ENCODE peak calls at places on chromosome 11, in ten cellular contexts. S is A172; U is HEK293T; J is HCEC 1CT; C is T-helper 17 cell; O is lung microvascular endothelial cell; Z is mucosa of gallbladder; Q is stimulated activated CD4-positive, alpha-beta T cell treated with anti-CD3 and anti-CD28 coated beads, TNF-alpha, amount 100 ng/mL, for 1 hour; P is DMS79 treated with DMSO at 0.1 percent for 48 hours; K is thoracic aorta. B is an unnamed sample.

GRCh38 chr11:105109855-105110750 is 29.5 kb downstream of the CARD18 start:
- DNase-seq in C (no peak), K (no peak), S (no peak), Q (no peak), Z (no peak), J (no peak), P (no peak), U (no peak), O (peak; percentile 73), B (no peak)

GRCh38 chr11:86041975-86042378 is 26.9 kb downstream of the PICALM start:
- DNase-seq in Q (peak; percentile 5), S (peak; percentile 85), U (peak; percentile 73), Z (peak; percentile 88), K (peak; percentile 57), C (no peak), P (peak; percentile 89), J (peak; percentile 85), O (peak; percentile 91), B (peak; percentile 68)

GRCh38 chr11:68469122-68469521 is 8.6 kb downstream of the PPP6R3 start:
- DNase-seq in U (no peak), Q (no peak), Z (no peak), C (no peak), K (no peak), P (no peak), J (no peak), S (no peak), O (no peak), B (no peak)

GRCh38 chr11:58525037-58525614 is 17.2 kb upstream of the OR5B21 start:
- DNase-seq in P (no peak), U (no peak), O (peak; percentile 16), K (no peak), J (no peak), S (no peak), Z (no peak), C (no peak), Q (no peak), B (no peak)

GRCh38 chr11:1990872-1991578 is 6.6 kb downstream of the H19 start:
- DNase-seq in C (no peak), K (no peak), J (no peak), U (no peak), S (no peak), Z (no peak), P (no peak), Q (no peak), O (no peak), B (no peak)

GRCh38 chr11:1109918-1110705 is 35.4 kb downstream of the MUC2 start:
- DNase-seq in U (no peak), O (no peak), C (peak; percentile 5), Q (no peak), Z (no peak), S (no peak), P (no peak), J (no peak), K (no peak), B (no peak)

GRCh38 chr11:601573-602245 is 14.0 kb downstream of the IRF7 start:
- DNase-seq in P (no peak), K (no peak), U (no peak), Z (no peak), Q (no peak), J (no peak), C (no peak), O (no peak), S (no peak), B (no peak)

GRCh38 chr11:65786786-65787636 is at the start of gene OVOL1:
- DNase-seq in S (no peak), Z (peak; percentile 73), O (no peak), U (no peak), P (peak; percentile 79), C (no peak), K (no peak), J (no peak), Q (no peak), B (peak; percentile 64)

GRCh38 chr11:45347343-45347742 is 61.2 kb upstream of the SYT13 start:
- DNase-seq in J (no peak), U (no peak), C (no peak), O (no peak), Q (no peak), Z (no peak), K (no peak), S (no peak), P (no peak), B (no peak)

GRCh38 chr11:114621072-114621471 is 25.5 kb upstream of the NXPE4 start:
- DNase-seq in K (no peak), S (no peak), U (no peak), J (no peak), P (no peak), Z (no peak), Q (no peak), C (no peak), O (no peak), B (no peak)

GRCh38 chr11:121716060-121716459 is 263.3 kb upstream of the SORL1-AS1 start:
- DNase-seq in J (no peak), S (no peak), O (no peak), P (no peak), K (no peak), Q (no peak), U (no peak), C (no peak), Z (no peak), B (no peak)

GRCh38 chr11:124114942-124115781 is at the start of gene VWA5A:
- DNase-seq in J (peak; percentile 82), S (peak; percentile 43), Z (peak; percentile 90), Q (peak; percentile 55), K (peak; percentile 57), U (peak; percentile 69), O (peak; percentile 88), C (no peak), P (peak; percentile 6), B (peak; percentile 80)

GRCh38 chr11:126816655-126817054 is 183.9 kb downstream of the KIRREL3 start:
- DNase-seq in C (no peak), S (peak; percentile 16), O (no peak), Z (peak; percentile 77), J (peak; percentile 18), U (no peak), P (peak; percentile 61), Q (no peak), K (no peak), B (no peak)

GRCh38 chr11:34977039-34977906 is 60.9 kb downstream of the PDHX start:
- DNase-seq in K (no peak), Q (no peak), O (peak; percentile 76), Z (no peak), J (peak; percentile 92), C (no peak), P (no peak), U (no peak), S (peak; percentile 81), B (no peak)

GRCh38 chr11:131975624-131976420 is 605.4 kb downstream of the NTM start:
- DNase-seq in P (peak; percentile 63), K (no peak), Q (no peak), U (no peak), Z (no peak), J (no peak), O (peak; percentile 28), S (no peak), C (no peak), B (no peak)

GRCh38 chr11:73415854-73416615 is 39.8 kb downstream of the RELT start:
- DNase-seq in U (no peak), K (no peak), Z (no peak), S (no peak), O (no peak), P (no peak), J (peak; percentile 54), Q (no peak), C (no peak), B (no peak)

GRCh38 chr11:90947930-90948329 is 725.1 kb upstream of the CHORDC1 start:
- DNase-seq in J (no peak), Z (no peak), P (no peak), O (no peak), S (no peak), Q (no peak), C (no peak), U (no peak), K (no peak), B (no peak)

GRCh38 chr11:119378851-119379465 is 2.5 kb downstream of the USP2 start:
- DNase-seq in C (no peak), U (no peak), K (no peak), O (no peak), P (no peak), Q (no peak), J (no peak), Z (no peak), S (no peak), B (no peak)

GRCh38 chr11:16881074-16881709 is 133.0 kb downstream of the PLEKHA7 start:
- DNase-seq in U (no peak), S (peak; percentile 41), O (peak; percentile 45), K (no peak), P (peak; percentile 41), Z (peak; percentile 47), Q (no peak), C (no peak), J (peak; percentile 56), B (no peak)

GRCh38 chr11:69614085-69614484 is 26.9 kb upstream of the CCND1 start:
- DNase-seq in S (no peak), K (no peak), O (no peak), U (no peak), P (no peak), Q (no peak), Z (no peak), C (no peak), J (no peak), B (no peak)

B was measured in SK-N-SH.